ENCODE peak calls at places on chromosome 13, in ten cellular contexts. One of them, this sample, is unnamed.

GRCh38 chr13:110399801-110400200 is 92.7 kb downstream of the COL4A2 start:
- DNase-seq in astrocyte of the spinal cord: no peak
- DNase-seq in cardiac muscle cell: peak
- DNase-seq in thoracic aorta: no peak
- DNase-seq in mammary epithelial cell: no peak
- DNase-seq in GM23338: no peak
- DNase-seq in heart left ventricle: no peak
- DNase-seq in GM23248: peak
- DNase-seq in skeletal muscle cell: no peak
- DNase-seq in right cardiac atrium: no peak
- DNase-seq in this sample: no peak

GRCh38 chr13:100209857-100210580 is 121.1 kb downstream of the PCCA start:
- DNase-seq in heart left ventricle: no peak
- DNase-seq in thoracic aorta: no peak
- DNase-seq in astrocyte of the spinal cord: peak
- DNase-seq in GM23248: peak
- DNase-seq in right cardiac atrium: no peak
- DNase-seq in skeletal muscle cell: no peak
- DNase-seq in cardiac muscle cell: peak
- DNase-seq in mammary epithelial cell: peak
- DNase-seq in GM23338: no peak
- DNase-seq in this sample: no peak

GRCh38 chr13:99133230-99133629 is 67.4 kb upstream of the UBAC2 start:
- DNase-seq in GM23248: no peak
- DNase-seq in skeletal muscle cell: no peak
- DNase-seq in mammary epithelial cell: no peak
- DNase-seq in heart left ventricle: no peak
- DNase-seq in right cardiac atrium: no peak
- DNase-seq in thoracic aorta: no peak
- DNase-seq in cardiac muscle cell: no peak
- DNase-seq in astrocyte of the spinal cord: no peak
- DNase-seq in GM23338: no peak
- DNase-seq in this sample: no peak

GRCh38 chr13:101049166-101049850 is 367.0 kb downstream of the NALCN start:
- DNase-seq in skeletal muscle cell: no peak
- DNase-seq in GM23248: peak
- DNase-seq in cardiac muscle cell: no peak
- DNase-seq in heart left ventricle: no peak
- DNase-seq in thoracic aorta: no peak
- DNase-seq in astrocyte of the spinal cord: peak
- DNase-seq in right cardiac atrium: no peak
- DNase-seq in GM23338: no peak
- DNase-seq in mammary epithelial cell: peak
- DNase-seq in this sample: no peak

GRCh38 chr13:27201661-27202060 is 30.1 kb upstream of the USP12 start:
- DNase-seq in skeletal muscle cell: no peak
- DNase-seq in mammary epithelial cell: no peak
- DNase-seq in GM23248: peak
- DNase-seq in astrocyte of the spinal cord: no peak
- DNase-seq in heart left ventricle: no peak
- DNase-seq in cardiac muscle cell: no peak
- DNase-seq in right cardiac atrium: no peak
- DNase-seq in thoracic aorta: no peak
- DNase-seq in GM23338: no peak
- DNase-seq in this sample: no peak

GRCh38 chr13:60335531-60335930 is 61.5 kb upstream of the TDRD3 start:
- DNase-seq in right cardiac atrium: no peak
- DNase-seq in cardiac muscle cell: peak
- DNase-seq in GM23248: peak
- DNase-seq in astrocyte of the spinal cord: peak
- DNase-seq in mammary epithelial cell: no peak
- DNase-seq in thoracic aorta: no peak
- DNase-seq in heart left ventricle: no peak
- DNase-seq in skeletal muscle cell: no peak
- DNase-seq in GM23338: peak
- DNase-seq in this sample: no peak

GRCh38 chr13:72643339-72643989 is 84.0 kb downstream of the MZT1 start:
- DNase-seq in right cardiac atrium: peak
- DNase-seq in astrocyte of the spinal cord: peak
- DNase-seq in cardiac muscle cell: peak
- DNase-seq in GM23338: peak
- DNase-seq in mammary epithelial cell: peak
- DNase-seq in thoracic aorta: no peak
- DNase-seq in heart left ventricle: peak
- DNase-seq in skeletal muscle cell: no peak
- DNase-seq in GM23248: peak
- DNase-seq in this sample: no peak

GRCh38 chr13:27654059-27654458 is 32.4 kb downstream of the POLR1D start:
- DNase-seq in GM23338: no peak
- DNase-seq in skeletal muscle cell: no peak
- DNase-seq in thoracic aorta: no peak
- DNase-seq in cardiac muscle cell: no peak
- DNase-seq in astrocyte of the spinal cord: no peak
- DNase-seq in mammary epithelial cell: no peak
- DNase-seq in heart left ventricle: no peak
- DNase-seq in GM23248: no peak
- DNase-seq in right cardiac atrium: no peak
- DNase-seq in this sample: no peak

GRCh38 chr13:91349992-91350911 is 2.8 kb downstream of the MIR17HG start:
- DNase-seq in skeletal muscle cell: no peak
- DNase-seq in heart left ventricle: no peak
- DNase-seq in astrocyte of the spinal cord: no peak
- DNase-seq in thoracic aorta: no peak
- DNase-seq in right cardiac atrium: no peak
- DNase-seq in cardiac muscle cell: peak
- DNase-seq in GM23248: no peak
- DNase-seq in mammary epithelial cell: no peak
- DNase-seq in GM23338: no peak
- DNase-seq in this sample: no peak
- H3K4me3 ChIP-seq in skeletal muscle cell: peak
- H3K4me3 ChIP-seq in heart left ventricle: no peak
- H3K4me3 ChIP-seq in astrocyte of the spinal cord: peak
- H3K4me3 ChIP-seq in thoracic aorta: no peak
- H3K4me3 ChIP-seq in right cardiac atrium: no peak
- H3K4me3 ChIP-seq in cardiac muscle cell: peak
- H3K4me3 ChIP-seq in GM23248: peak
- H3K4me3 ChIP-seq in mammary epithelial cell: peak
- H3K4me3 ChIP-seq in GM23338: peak
- H3K4me3 ChIP-seq in this sample: no peak

GRCh38 chr13:28819748-28820098 is 416 bp upstream of the MTUS2 start:
- DNase-seq in thoracic aorta: no peak
- DNase-seq in heart left ventricle: peak
- DNase-seq in astrocyte of the spinal cord: no peak
- DNase-seq in GM23338: peak
- DNase-seq in right cardiac atrium: peak
- DNase-seq in skeletal muscle cell: no peak
- DNase-seq in cardiac muscle cell: peak
- DNase-seq in mammary epithelial cell: no peak
- DNase-seq in GM23248: peak
- DNase-seq in this sample: no peak

GRCh38 chr13:28819046-28819747 is 942 bp upstream of the MTUS2 start:
- DNase-seq in GM23338: peak
- DNase-seq in GM23248: peak
- DNase-seq in mammary epithelial cell: peak
- DNase-seq in heart left ventricle: peak
- DNase-seq in skeletal muscle cell: no peak
- DNase-seq in cardiac muscle cell: peak
- DNase-seq in right cardiac atrium: no peak
- DNase-seq in thoracic aorta: no peak
- DNase-seq in astrocyte of the spinal cord: peak
- DNase-seq in this sample: no peak

GRCh38 chr13:28822801-28823200 is 2.7 kb downstream of the MTUS2 start:
- DNase-seq in heart left ventricle: no peak
- DNase-seq in GM23248: no peak
- DNase-seq in skeletal muscle cell: no peak
- DNase-seq in right cardiac atrium: no peak
- DNase-seq in thoracic aorta: no peak
- DNase-seq in GM23338: no peak
- DNase-seq in mammary epithelial cell: no peak
- DNase-seq in cardiac muscle cell: no peak
- DNase-seq in astrocyte of the spinal cord: no peak
- DNase-seq in this sample: no peak

GRCh38 chr13:28820099-28821051 is at the start of gene MTUS2:
- DNase-seq in GM23248: peak
- DNase-seq in heart left ventricle: no peak
- DNase-seq in right cardiac atrium: peak
- DNase-seq in GM23338: peak
- DNase-seq in thoracic aorta: no peak
- DNase-seq in astrocyte of the spinal cord: no peak
- DNase-seq in cardiac muscle cell: no peak
- DNase-seq in skeletal muscle cell: no peak
- DNase-seq in mammary epithelial cell: peak
- DNase-seq in this sample: no peak

DNA sequence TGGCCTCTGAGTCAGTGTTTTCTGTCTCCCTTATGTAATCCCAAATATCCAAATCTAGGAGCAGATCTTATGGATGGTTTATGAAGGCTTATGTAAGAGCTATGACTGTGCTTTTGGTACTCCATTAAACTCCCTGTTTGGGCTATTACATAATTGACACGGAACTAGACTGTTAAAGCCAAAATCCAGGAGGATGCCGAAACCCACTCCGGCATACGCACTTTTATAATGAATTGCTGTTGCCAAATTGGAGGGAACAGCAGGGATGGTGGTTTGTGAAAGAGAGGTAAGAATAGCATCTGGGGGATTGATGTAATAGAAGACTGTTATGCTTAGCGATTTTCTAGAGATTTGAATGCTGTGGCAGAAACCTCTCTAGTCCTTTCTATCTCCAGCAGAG is 2.0 kb downstream of the MTUS2 start:
- DNase-seq in skeletal muscle cell: no peak
- DNase-seq in GM23248: no peak
- DNase-seq in thoracic aorta: no peak
- DNase-seq in right cardiac atrium: no peak
- DNase-seq in cardiac muscle cell: no peak
- DNase-seq in mammary epithelial cell: no peak
- DNase-seq in astrocyte of the spinal cord: no peak
- DNase-seq in GM23338: no peak
- DNase-seq in heart left ventricle: no peak
- DNase-seq in this sample: no peak
- H3K4me3 ChIP-seq in skeletal muscle cell: no peak
- H3K4me3 ChIP-seq in GM23248: no peak
- H3K4me3 ChIP-seq in thoracic aorta: peak
- H3K4me3 ChIP-seq in right cardiac atrium: no peak
- H3K4me3 ChIP-seq in cardiac muscle cell: no peak
- H3K4me3 ChIP-seq in mammary epithelial cell: no peak
- H3K4me3 ChIP-seq in astrocyte of the spinal cord: no peak
- H3K4me3 ChIP-seq in GM23338: no peak
- H3K4me3 ChIP-seq in heart left ventricle: no peak
- H3K4me3 ChIP-seq in this sample: no peak

GRCh38 chr13:22063416-22064124 is 392.7 kb downstream of the FGF9 start:
- DNase-seq in mammary epithelial cell: no peak
- DNase-seq in thoracic aorta: no peak
- DNase-seq in heart left ventricle: no peak
- DNase-seq in right cardiac atrium: no peak
- DNase-seq in GM23338: no peak
- DNase-seq in skeletal muscle cell: no peak
- DNase-seq in astrocyte of the spinal cord: no peak
- DNase-seq in GM23248: no peak
- DNase-seq in cardiac muscle cell: no peak
- DNase-seq in this sample: no peak

GRCh38 chr13:22061806-22062391 is 391.0 kb downstream of the FGF9 start:
- DNase-seq in astrocyte of the spinal cord: no peak
- DNase-seq in skeletal muscle cell: no peak
- DNase-seq in GM23248: no peak
- DNase-seq in heart left ventricle: no peak
- DNase-seq in thoracic aorta: no peak
- DNase-seq in GM23338: no peak
- DNase-seq in cardiac muscle cell: no peak
- DNase-seq in right cardiac atrium: no peak
- DNase-seq in mammary epithelial cell: no peak
- DNase-seq in this sample: no peak

GRCh38 chr13:22061371-22061805 is 390.5 kb downstream of the FGF9 start:
- DNase-seq in right cardiac atrium: no peak
- DNase-seq in GM23338: peak
- DNase-seq in mammary epithelial cell: no peak
- DNase-seq in heart left ventricle: no peak
- DNase-seq in thoracic aorta: no peak
- DNase-seq in cardiac muscle cell: no peak
- DNase-seq in skeletal muscle cell: no peak
- DNase-seq in astrocyte of the spinal cord: no peak
- DNase-seq in GM23248: no peak
- DNase-seq in this sample: no peak

GRCh38 chr13:22064854-22065646 is 394.2 kb downstream of the FGF9 start:
- DNase-seq in thoracic aorta: no peak
- DNase-seq in GM23248: no peak
- DNase-seq in astrocyte of the spinal cord: no peak
- DNase-seq in mammary epithelial cell: no peak
- DNase-seq in cardiac muscle cell: no peak
- DNase-seq in right cardiac atrium: no peak
- DNase-seq in skeletal muscle cell: no peak
- DNase-seq in GM23338: no peak
- DNase-seq in heart left ventricle: no peak
- DNase-seq in this sample: no peak

GRCh38 chr13:22062478-22063205 is 391.8 kb downstream of the FGF9 start:
- DNase-seq in mammary epithelial cell: no peak
- DNase-seq in right cardiac atrium: no peak
- DNase-seq in GM23338: no peak
- DNase-seq in thoracic aorta: no peak
- DNase-seq in GM23248: peak
- DNase-seq in skeletal muscle cell: no peak
- DNase-seq in astrocyte of the spinal cord: no peak
- DNase-seq in cardiac muscle cell: no peak
- DNase-seq in heart left ventricle: no peak
- DNase-seq in this sample: no peak
- H3K4me3 ChIP-seq in mammary epithelial cell: no peak
- H3K4me3 ChIP-seq in right cardiac atrium: no peak
- H3K4me3 ChIP-seq in GM23338: no peak
- H3K4me3 ChIP-seq in thoracic aorta: no peak
- H3K4me3 ChIP-seq in GM23248: no peak
- H3K4me3 ChIP-seq in skeletal muscle cell: no peak
- H3K4me3 ChIP-seq in astrocyte of the spinal cord: no peak
- H3K4me3 ChIP-seq in cardiac muscle cell: no peak
- H3K4me3 ChIP-seq in heart left ventricle: no peak
- H3K4me3 ChIP-seq in this sample: no peak

GRCh38 chr13:52848455-52849190 is at the start of gene PCDH8:
- DNase-seq in cardiac muscle cell: peak
- DNase-seq in right cardiac atrium: peak
- DNase-seq in heart left ventricle: no peak
- DNase-seq in mammary epithelial cell: no peak
- DNase-seq in skeletal muscle cell: no peak
- DNase-seq in GM23338: peak
- DNase-seq in thoracic aorta: no peak
- DNase-seq in astrocyte of the spinal cord: no peak
- DNase-seq in GM23248: peak
- DNase-seq in this sample: no peak

GRCh38 chr13:52847682-52848432 is 583 bp downstream of the PCDH8 start:
- DNase-seq in skeletal muscle cell: no peak
- DNase-seq in mammary epithelial cell: no peak
- DNase-seq in GM23338: peak
- DNase-seq in right cardiac atrium: no peak
- DNase-seq in thoracic aorta: no peak
- DNase-seq in cardiac muscle cell: no peak
- DNase-seq in astrocyte of the spinal cord: no peak
- DNase-seq in GM23248: no peak
- DNase-seq in heart left ventricle: no peak
- DNase-seq in this sample: no peak

GRCh38 chr13:52850396-52851152 is 2.1 kb upstream of the PCDH8 start:
- DNase-seq in heart left ventricle: peak
- DNase-seq in astrocyte of the spinal cord: peak
- DNase-seq in GM23248: peak
- DNase-seq in mammary epithelial cell: peak
- DNase-seq in thoracic aorta: peak
- DNase-seq in GM23338: peak
- DNase-seq in cardiac muscle cell: peak
- DNase-seq in right cardiac atrium: peak
- DNase-seq in skeletal muscle cell: no peak
- DNase-seq in this sample: peak

GRCh38 chr13:52851153-52851962 is 2.9 kb upstream of the PCDH8 start:
- DNase-seq in mammary epithelial cell: no peak
- DNase-seq in right cardiac atrium: peak
- DNase-seq in skeletal muscle cell: no peak
- DNase-seq in GM23248: peak
- DNase-seq in cardiac muscle cell: peak
- DNase-seq in GM23338: peak
- DNase-seq in thoracic aorta: no peak
- DNase-seq in astrocyte of the spinal cord: peak
- DNase-seq in heart left ventricle: peak
- DNase-seq in this sample: no peak

DNA sequence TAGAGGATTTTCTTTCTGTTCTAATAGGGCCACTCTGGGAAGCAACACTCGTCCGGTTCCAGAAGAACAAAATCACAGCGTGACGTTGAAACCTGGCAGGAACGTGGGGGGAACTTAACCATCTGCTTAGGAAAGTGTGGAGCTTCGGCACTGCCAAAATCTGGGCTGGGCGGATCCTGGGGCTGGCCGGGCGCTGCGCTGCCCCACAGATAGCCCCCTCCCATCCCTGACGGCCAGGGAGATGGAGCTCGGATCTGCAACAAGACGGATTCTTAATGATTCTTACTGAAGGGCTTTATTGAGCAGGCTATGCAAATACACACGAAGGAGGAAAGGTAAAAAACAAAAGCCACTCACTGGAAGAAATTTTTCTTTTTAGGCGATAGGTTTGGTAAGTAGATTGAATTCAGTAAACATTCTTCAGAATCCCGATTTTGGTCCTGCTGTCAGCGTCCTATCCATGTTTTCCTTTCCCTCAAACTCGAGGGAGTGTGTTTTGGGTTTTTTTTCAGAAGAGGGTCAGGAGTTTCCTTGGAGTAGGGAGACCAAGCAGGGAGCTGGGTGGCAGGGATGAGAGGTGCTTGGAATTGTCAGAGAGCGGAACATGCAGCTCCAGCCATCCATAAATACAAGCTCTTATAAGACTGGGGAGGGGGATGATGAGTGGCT is 1.4 kb upstream of the PCDH8 start:
- DNase-seq in astrocyte of the spinal cord: no peak
- DNase-seq in thoracic aorta: no peak
- DNase-seq in heart left ventricle: no peak
- DNase-seq in mammary epithelial cell: no peak
- DNase-seq in cardiac muscle cell: no peak
- DNase-seq in GM23338: peak
- DNase-seq in right cardiac atrium: no peak
- DNase-seq in skeletal muscle cell: no peak
- DNase-seq in GM23248: no peak
- DNase-seq in this sample: no peak
- H3K4me3 ChIP-seq in astrocyte of the spinal cord: no peak
- H3K4me3 ChIP-seq in thoracic aorta: no peak
- H3K4me3 ChIP-seq in heart left ventricle: no peak
- H3K4me3 ChIP-seq in mammary epithelial cell: no peak
- H3K4me3 ChIP-seq in cardiac muscle cell: no peak
- H3K4me3 ChIP-seq in GM23338: peak
- H3K4me3 ChIP-seq in right cardiac atrium: no peak
- H3K4me3 ChIP-seq in skeletal muscle cell: no peak
- H3K4me3 ChIP-seq in GM23248: no peak
- H3K4me3 ChIP-seq in this sample: no peak

This sample was measured in lower leg skin.